ENCODE peak calls at places on chromosomes 4 and X, in nine cellular contexts. One of them, this sample, is unnamed.

GRCh38 chrX:101260435-101260834 is 30.7 kb downstream of the TAF7L start:
- DNase-seq in ovary: no peak
- DNase-seq in testis: peak; percentile 48
- DNase-seq in stomach: no peak
- DNase-seq in adrenal gland: no peak
- DNase-seq in breast epithelium: no peak
- DNase-seq in suprapubic skin: no peak
- DNase-seq in lower leg skin: no peak
- DNase-seq in A549: peak; percentile 8
- DNase-seq in this sample: no peak

GRCh38 chrX:68599256-68600152 is 48.0 kb upstream of the STARD8 start:
- DNase-seq in ovary: no peak
- DNase-seq in testis: no peak
- DNase-seq in stomach: no peak
- DNase-seq in adrenal gland: no peak
- DNase-seq in breast epithelium: no peak
- DNase-seq in suprapubic skin: no peak
- DNase-seq in lower leg skin: no peak
- DNase-seq in A549: peak; percentile 3
- DNase-seq in this sample: no peak

GRCh38 chrX:124042042-124042441 is 80.5 kb downstream of the STAG2 start:
- DNase-seq in ovary: no peak
- DNase-seq in testis: no peak
- DNase-seq in stomach: no peak
- DNase-seq in adrenal gland: no peak
- DNase-seq in breast epithelium: no peak
- DNase-seq in suprapubic skin: no peak
- DNase-seq in lower leg skin: no peak
- DNase-seq in A549: no peak
- DNase-seq in this sample: no peak

GRCh38 chr4:45484740-45485139 is 639.1 kb downstream of the GABRG1 start:
- DNase-seq in ovary: no peak
- DNase-seq in testis: no peak
- DNase-seq in stomach: no peak
- DNase-seq in adrenal gland: no peak
- DNase-seq in breast epithelium: no peak
- DNase-seq in suprapubic skin: no peak
- DNase-seq in lower leg skin: no peak
- DNase-seq in A549: no peak
- DNase-seq in this sample: no peak

GRCh38 chrX:110168585-110168984 is 149.3 kb downstream of the AMMECR1 start:
- DNase-seq in ovary: no peak
- DNase-seq in testis: no peak
- DNase-seq in stomach: no peak
- DNase-seq in adrenal gland: no peak
- DNase-seq in breast epithelium: no peak
- DNase-seq in suprapubic skin: no peak
- DNase-seq in lower leg skin: no peak
- DNase-seq in A549: no peak
- DNase-seq in this sample: no peak

GRCh38 chrX:38515291-38515690 is 46.1 kb upstream of the TSPAN7 start:
- DNase-seq in ovary: no peak
- DNase-seq in testis: no peak
- DNase-seq in stomach: no peak
- DNase-seq in adrenal gland: no peak
- DNase-seq in breast epithelium: no peak
- DNase-seq in suprapubic skin: no peak
- DNase-seq in lower leg skin: no peak
- DNase-seq in A549: no peak
- DNase-seq in this sample: no peak

GRCh38 chrX:81316163-81316562 is 114.3 kb downstream of the SH3BGRL start:
- DNase-seq in ovary: no peak
- DNase-seq in testis: no peak
- DNase-seq in stomach: no peak
- DNase-seq in adrenal gland: no peak
- DNase-seq in breast epithelium: no peak
- DNase-seq in suprapubic skin: no peak
- DNase-seq in lower leg skin: peak; percentile 14
- DNase-seq in A549: no peak
- DNase-seq in this sample: no peak

GRCh38 chr4:8729408-8730149 is 137.0 kb downstream of the CPZ start:
- DNase-seq in ovary: no peak
- DNase-seq in testis: no peak
- DNase-seq in stomach: no peak
- DNase-seq in adrenal gland: peak; percentile 9
- DNase-seq in breast epithelium: peak; percentile 35
- DNase-seq in suprapubic skin: peak; percentile 66
- DNase-seq in lower leg skin: no peak
- DNase-seq in A549: no peak
- DNase-seq in this sample: no peak

GRCh38 chr4:3858765-3859388 is 92.7 kb downstream of the ADRA2C start:
- DNase-seq in ovary: no peak
- DNase-seq in testis: no peak
- DNase-seq in stomach: no peak
- DNase-seq in adrenal gland: no peak
- DNase-seq in breast epithelium: no peak
- DNase-seq in suprapubic skin: no peak
- DNase-seq in lower leg skin: no peak
- DNase-seq in A549: no peak
- DNase-seq in this sample: no peak

GRCh38 chrX:134547047-134547679 is 87.2 kb downstream of the HPRT1 start:
- DNase-seq in ovary: no peak
- DNase-seq in testis: no peak
- DNase-seq in stomach: no peak
- DNase-seq in adrenal gland: no peak
- DNase-seq in breast epithelium: no peak
- DNase-seq in suprapubic skin: no peak
- DNase-seq in lower leg skin: no peak
- DNase-seq in A549: peak; percentile 21
- DNase-seq in this sample: no peak

GRCh38 chrX:110786486-110786885 is 9.1 kb downstream of the CHRDL1 start:
- DNase-seq in ovary: no peak
- DNase-seq in testis: no peak
- DNase-seq in stomach: no peak
- DNase-seq in adrenal gland: no peak
- DNase-seq in breast epithelium: no peak
- DNase-seq in suprapubic skin: no peak
- DNase-seq in lower leg skin: no peak
- DNase-seq in A549: no peak
- DNase-seq in this sample: no peak

GRCh38 chrX:34341258-34341657 is 209.1 kb upstream of the FAM47A start:
- DNase-seq in ovary: no peak
- DNase-seq in testis: no peak
- DNase-seq in stomach: no peak
- DNase-seq in adrenal gland: no peak
- DNase-seq in breast epithelium: no peak
- DNase-seq in suprapubic skin: no peak
- DNase-seq in lower leg skin: no peak
- DNase-seq in A549: no peak
- DNase-seq in this sample: no peak

GRCh38 chr4:131381055-131381454 is 1768.0 kb upstream of the PCDH10 start:
- DNase-seq in ovary: no peak
- DNase-seq in testis: no peak
- DNase-seq in stomach: no peak
- DNase-seq in adrenal gland: no peak
- DNase-seq in breast epithelium: no peak
- DNase-seq in suprapubic skin: no peak
- DNase-seq in lower leg skin: no peak
- DNase-seq in A549: no peak
- DNase-seq in this sample: no peak

GRCh38 chr4:121462660-121463261 is 81.9 kb upstream of the QRFPR start:
- DNase-seq in ovary: no peak
- DNase-seq in testis: peak; percentile 73
- DNase-seq in stomach: peak; percentile 31
- DNase-seq in adrenal gland: peak; percentile 71
- DNase-seq in breast epithelium: no peak
- DNase-seq in suprapubic skin: no peak
- DNase-seq in lower leg skin: peak; percentile 31
- DNase-seq in A549: peak; percentile 8
- DNase-seq in this sample: no peak

GRCh38 chrX:96889726-96890125 is 6.0 kb downstream of the RPA4 start:
- DNase-seq in ovary: no peak
- DNase-seq in testis: no peak
- DNase-seq in stomach: no peak
- DNase-seq in adrenal gland: no peak
- DNase-seq in breast epithelium: no peak
- DNase-seq in suprapubic skin: no peak
- DNase-seq in lower leg skin: no peak
- DNase-seq in A549: no peak
- DNase-seq in this sample: no peak

GRCh38 chrX:85024562-85024961 is 20.9 kb downstream of the APOOL start:
- DNase-seq in ovary: no peak
- DNase-seq in testis: no peak
- DNase-seq in stomach: no peak
- DNase-seq in adrenal gland: no peak
- DNase-seq in breast epithelium: no peak
- DNase-seq in suprapubic skin: no peak
- DNase-seq in lower leg skin: no peak
- DNase-seq in A549: no peak
- DNase-seq in this sample: no peak

GRCh38 chr4:80201326-80202151 is 4.2 kb downstream of the PRDM8 start:
- DNase-seq in ovary: peak; percentile 70
- DNase-seq in testis: no peak
- DNase-seq in stomach: no peak
- DNase-seq in adrenal gland: no peak
- DNase-seq in breast epithelium: no peak
- DNase-seq in suprapubic skin: no peak
- DNase-seq in lower leg skin: no peak
- DNase-seq in A549: no peak
- DNase-seq in this sample: peak; percentile 25

GRCh38 chr4:47914219-47914925 is at the start of gene NFXL1:
- DNase-seq in ovary: peak; percentile 96
- DNase-seq in testis: peak; percentile 98
- DNase-seq in stomach: peak; percentile 97
- DNase-seq in adrenal gland: peak; percentile 99
- DNase-seq in breast epithelium: peak; percentile 95
- DNase-seq in suprapubic skin: peak; percentile 99
- DNase-seq in lower leg skin: peak; percentile 98
- DNase-seq in A549: peak; percentile 71
- DNase-seq in this sample: peak; percentile 98
- TF ChIP-seq POLR2A in ovary: peak; percentile 70
- TF ChIP-seq POLR2A in testis: no peak
- TF ChIP-seq POLR2A in stomach: no peak
- TF ChIP-seq POLR2A in adrenal gland: peak; percentile 90
- TF ChIP-seq POLR2A in breast epithelium: peak; percentile 47
- TF ChIP-seq POLR2A in suprapubic skin: peak; percentile 36
- TF ChIP-seq POLR2A in lower leg skin: no peak
- TF ChIP-seq POLR2A in A549: peak; percentile 86
- TF ChIP-seq POLR2A in this sample: peak; percentile 82

GRCh38 chr4:151324124-151324448 is 1.3 kb downstream of the SH3D19 start:
- DNase-seq in ovary: no peak
- DNase-seq in testis: no peak
- DNase-seq in stomach: no peak
- DNase-seq in adrenal gland: no peak
- DNase-seq in breast epithelium: no peak
- DNase-seq in suprapubic skin: no peak
- DNase-seq in lower leg skin: no peak
- DNase-seq in A549: no peak
- DNase-seq in this sample: no peak
- H3K4me3 ChIP-seq in ovary: peak overlapping the region; percentile 80
- H3K4me3 ChIP-seq in testis: peak overlapping the region; percentile 83
- H3K4me3 ChIP-seq in stomach: peak overlapping the region; percentile 67
- H3K4me3 ChIP-seq in adrenal gland: no peak overlapping the region
- H3K4me3 ChIP-seq in breast epithelium: peak overlapping the region; percentile 70
- H3K4me3 ChIP-seq in suprapubic skin: peak overlapping the region; percentile 94
- H3K4me3 ChIP-seq in lower leg skin: no peak overlapping the region
- H3K4me3 ChIP-seq in A549: peak overlapping the region; percentile 76
- H3K4me3 ChIP-seq in this sample: peak overlapping the region; percentile 72

DNA sequence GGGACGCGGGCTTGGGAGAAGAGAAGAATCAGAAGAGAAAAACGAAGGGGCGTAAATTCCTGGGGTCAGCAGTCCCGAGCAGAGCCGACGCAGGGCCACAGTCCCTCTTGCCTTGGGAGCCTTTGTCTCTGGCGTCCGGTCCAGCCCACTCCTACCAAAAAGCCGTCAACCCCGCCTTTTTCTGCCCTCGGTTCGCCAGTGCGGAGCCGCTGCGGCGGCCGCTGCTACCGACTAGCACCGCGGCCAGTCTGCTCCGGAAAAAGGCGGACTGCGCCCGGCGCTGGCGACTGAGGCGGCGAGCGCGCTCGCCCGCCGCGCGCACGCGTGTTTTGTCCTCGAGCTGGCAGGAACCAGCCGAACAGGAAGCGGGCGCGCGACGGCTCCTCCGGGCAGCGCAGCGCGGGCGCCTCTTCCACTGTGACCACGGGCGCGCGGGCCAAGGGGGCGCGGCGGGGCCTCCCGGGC is 502 bp downstream of the HNRNPDL start:
- DNase-seq in ovary: no peak
- DNase-seq in testis: no peak
- DNase-seq in stomach: no peak
- DNase-seq in adrenal gland: no peak
- DNase-seq in breast epithelium: peak; percentile 57
- DNase-seq in suprapubic skin: no peak
- DNase-seq in lower leg skin: peak; percentile 56
- DNase-seq in A549: no peak
- DNase-seq in this sample: no peak
- TF ChIP-seq POLR2A in ovary: no peak
- TF ChIP-seq POLR2A in testis: no peak
- TF ChIP-seq POLR2A in stomach: no peak
- TF ChIP-seq POLR2A in adrenal gland: no peak
- TF ChIP-seq POLR2A in breast epithelium: no peak
- TF ChIP-seq POLR2A in suprapubic skin: peak; percentile 7
- TF ChIP-seq POLR2A in lower leg skin: no peak
- TF ChIP-seq POLR2A in A549: no peak
- TF ChIP-seq POLR2A in this sample: no peak

DNA sequence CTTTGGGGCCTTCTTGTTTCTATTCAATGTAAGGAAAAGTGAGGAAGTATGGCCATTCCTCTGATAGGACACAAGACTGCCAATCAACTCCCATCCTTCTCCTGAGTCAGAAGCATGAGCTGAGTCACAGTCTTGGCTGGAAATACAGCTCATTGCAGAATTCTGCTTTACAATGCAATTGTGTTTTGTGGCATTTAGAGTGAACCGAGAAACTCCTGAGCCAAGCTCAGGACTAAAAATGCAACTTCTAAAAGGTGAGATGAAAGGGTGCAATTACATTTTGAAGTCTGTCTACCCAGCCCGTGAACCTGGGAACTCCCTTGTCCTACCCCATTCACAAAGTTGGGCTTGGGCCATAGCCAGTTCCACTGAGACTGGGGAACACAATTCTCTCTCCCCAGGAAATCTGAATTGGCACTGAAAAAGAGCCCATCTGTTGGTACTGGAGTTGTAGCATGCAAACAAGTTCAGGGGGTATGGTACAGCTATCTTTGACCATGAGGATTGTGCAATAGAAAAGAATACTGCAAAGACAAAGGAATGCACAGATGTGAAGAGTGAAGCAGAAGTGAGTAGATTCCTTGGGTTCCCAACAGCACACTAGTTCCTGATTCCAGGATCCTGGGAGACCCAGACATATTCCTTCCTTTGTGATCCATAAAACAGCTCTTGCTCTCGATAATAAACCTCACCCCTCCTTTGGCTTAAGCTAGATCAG is 43.1 kb upstream of the CTAG2 start:
- DNase-seq in ovary: no peak
- DNase-seq in testis: no peak
- DNase-seq in stomach: no peak
- DNase-seq in adrenal gland: no peak
- DNase-seq in breast epithelium: no peak
- DNase-seq in suprapubic skin: no peak
- DNase-seq in lower leg skin: peak; percentile 17
- DNase-seq in A549: no peak
- DNase-seq in this sample: no peak
- H3K4me3 ChIP-seq in ovary: no peak overlapping the region
- H3K4me3 ChIP-seq in testis: no peak overlapping the region
- H3K4me3 ChIP-seq in stomach: no peak overlapping the region
- H3K4me3 ChIP-seq in adrenal gland: no peak overlapping the region
- H3K4me3 ChIP-seq in breast epithelium: no peak overlapping the region
- H3K4me3 ChIP-seq in suprapubic skin: no peak overlapping the region
- H3K4me3 ChIP-seq in lower leg skin: no peak overlapping the region
- H3K4me3 ChIP-seq in A549: no peak overlapping the region
- H3K4me3 ChIP-seq in this sample: no peak overlapping the region

This sample was measured in gastrocnemius medialis.